ENCODE peak calls at places on chromosomes 6 and 20, in nine cellular contexts. D, J, S, B, O, K, Y, C and R are unnamed samples.
A peak's percentile ranks its signal among the peaks of the same experiment; 100 is the strongest.

GRCh38 chr6:133768656-133769295 is 120.1 kb upstream of the TCF21 start:
- DNase-seq in D (peak; percentile 35), J (peak; percentile 49), S (no peak), B (no peak), O (peak; percentile 78), K (no peak), Y (no peak), C (no peak), R (no peak)

GRCh38 chr6:46392294-46392693 is 99.0 kb downstream of the RCAN2 start:
- DNase-seq in D (no peak), J (no peak), S (no peak), B (no peak), O (no peak), K (no peak), Y (no peak), C (no peak), R (no peak)

GRCh38 chr20:25991756-25992130 is 295.1 kb upstream of the ZNF337 start:
- DNase-seq in D (no peak), J (no peak), S (no peak), B (no peak), O (no peak), K (no peak), Y (no peak), C (no peak), R (no peak)

GRCh38 chr20:43189614-43190331 is at the start of gene PTPRT:
- DNase-seq in D (no peak), J (no peak), S (no peak), B (no peak), O (no peak), K (no peak), Y (no peak), C (no peak), R (no peak)

GRCh38 chr20:25399038-25399430 is 8.4 kb upstream of the ABHD12 start:
- DNase-seq in D (peak; percentile 57), J (peak; percentile 66), S (peak; percentile 83), B (no peak), O (no peak), K (no peak), Y (peak; percentile 75), C (peak; percentile 72), R (no peak)

GRCh38 chr6:101146389-101146788 is 247.1 kb upstream of the GRIK2 start:
- DNase-seq in D (no peak), J (no peak), S (peak; percentile 19), B (no peak), O (no peak), K (no peak), Y (no peak), C (no peak), R (no peak)

GRCh38 chr6:47651505-47651944 is 46.9 kb upstream of the ADGRF4 start:
- DNase-seq in D (no peak), J (no peak), S (peak; percentile 74), B (no peak), O (no peak), K (no peak), Y (no peak), C (no peak), R (no peak)

GRCh38 chr6:75550544-75551167 is 51.0 kb upstream of the SENP6 start:
- DNase-seq in D (no peak), J (no peak), S (no peak), B (no peak), O (no peak), K (no peak), Y (no peak), C (no peak), R (no peak)

GRCh38 chr6:113433506-113433991 is 423.6 kb upstream of the MARCKS start:
- DNase-seq in D (peak; percentile 68), J (peak; percentile 68), S (peak; percentile 83), B (peak; percentile 77), O (no peak), K (no peak), Y (peak; percentile 87), C (peak; percentile 92), R (peak; percentile 85)

GRCh38 chr6:117072134-117072533 is 193.2 kb upstream of the VGLL2 start:
- DNase-seq in D (no peak), J (no peak), S (no peak), B (no peak), O (no peak), K (peak; percentile 66), Y (no peak), C (no peak), R (no peak)

GRCh38 chr6:122735618-122736017 is 43.9 kb upstream of the FABP7 start:
- DNase-seq in D (no peak), J (no peak), S (no peak), B (no peak), O (no peak), K (no peak), Y (no peak), C (no peak), R (no peak)

GRCh38 chr6:159691133-159691962 is 1.7 kb downstream of the SOD2 start:
- DNase-seq in D (no peak), J (no peak), S (peak; percentile 92), B (no peak), O (no peak), K (no peak), Y (peak; percentile 87), C (peak; percentile 48), R (peak; percentile 61)

GRCh38 chr6:38509713-38510112 is 130.0 kb downstream of the BTBD9 start:
- DNase-seq in D (no peak), J (no peak), S (peak; percentile 75), B (no peak), O (no peak), K (no peak), Y (no peak), C (no peak), R (no peak)

GRCh38 chr6:79001415-79001814 is 76.6 kb downstream of the PHIP start:
- DNase-seq in D (no peak), J (no peak), S (no peak), B (no peak), O (no peak), K (no peak), Y (no peak), C (no peak), R (no peak)

GRCh38 chr20:49724637-49725606 is 11.2 kb upstream of the B4GALT5 start:
- DNase-seq in D (peak; percentile 57), J (peak; percentile 51), S (peak; percentile 34), B (no peak), O (peak; percentile 50), K (no peak), Y (peak; percentile 87), C (no peak), R (peak; percentile 27)

GRCh38 chr20:50586531-50587232 is 76.5 kb downstream of the PTPN1 start:
- DNase-seq in D (no peak), J (no peak), S (no peak), B (no peak), O (peak; percentile 19), K (no peak), Y (no peak), C (no peak), R (no peak)

GRCh38 chr20:58618694-58619540 is 32.2 kb upstream of the STX16 start:
- DNase-seq in D (no peak), J (no peak), S (peak; percentile 82), B (no peak), O (no peak), K (no peak), Y (no peak), C (peak; percentile 47), R (no peak)

GRCh38 chr6:8195040-8195713 is 92.8 kb upstream of the EEF1E1 start:
- DNase-seq in D (no peak), J (no peak), S (no peak), B (no peak), O (no peak), K (no peak), Y (peak; percentile 21), C (no peak), R (no peak)

GRCh38 chr6:170282512-170283158 is 8.2 kb downstream of the DLL1 start:
- DNase-seq in D (no peak), J (peak; percentile 33), S (no peak), B (no peak), O (peak; percentile 32), K (no peak), Y (no peak), C (no peak), R (no peak)

GRCh38 chr20:57653546-57653900 is 33.3 kb upstream of the ZBP1 start:
- DNase-seq in D (peak; percentile 18), J (peak; percentile 42), S (no peak), B (no peak), O (peak; percentile 35), K (no peak), Y (no peak), C (no peak), R (no peak)

DNA sequence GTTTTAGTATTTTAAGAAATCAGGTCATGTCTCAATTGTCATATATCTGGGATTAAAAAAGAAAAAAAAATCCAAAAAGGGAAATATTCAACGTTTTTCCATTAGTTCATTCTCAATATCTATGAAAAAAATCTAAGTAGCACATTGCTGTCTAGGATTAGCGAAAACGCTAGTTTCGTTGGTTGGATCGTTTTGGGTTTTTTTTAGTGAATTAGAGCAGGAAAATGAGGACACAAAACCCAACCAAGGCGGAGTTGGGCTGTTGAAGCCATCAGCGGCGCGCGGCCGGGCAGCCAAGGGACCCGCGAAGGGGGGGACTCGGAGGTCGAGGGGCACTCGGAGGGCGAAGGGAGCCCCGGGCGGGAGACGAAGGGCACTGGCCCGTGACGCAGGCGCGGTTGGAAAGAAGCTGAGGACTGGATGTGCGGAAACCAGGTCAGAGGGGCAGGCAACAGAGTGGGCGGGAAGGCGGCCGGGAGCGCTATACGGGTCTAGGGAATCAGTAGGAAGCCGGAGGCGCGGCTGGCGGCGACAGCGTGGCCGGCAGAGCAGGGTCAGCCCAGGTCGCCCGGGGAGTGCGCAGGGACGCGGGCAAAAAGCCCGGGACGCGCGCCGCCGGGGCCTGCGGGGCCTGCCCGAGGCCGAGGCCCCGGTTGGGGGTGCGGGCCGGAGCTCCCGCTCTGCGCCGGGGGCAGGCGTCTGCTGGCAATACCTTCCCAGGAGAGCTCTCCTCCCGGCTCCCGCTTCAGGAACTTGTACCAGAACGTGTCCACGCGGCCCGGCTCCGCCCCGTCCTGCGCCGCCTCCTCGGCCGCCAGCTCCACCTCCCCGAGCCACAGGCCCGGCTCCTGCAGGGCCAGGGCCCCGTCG is 599 bp downstream of the EPM2A start:
- DNase-seq in D (peak; percentile 91), J (peak; percentile 91), S (peak; percentile 85), B (peak; percentile 91), O (peak; percentile 92), K (peak; percentile 94), Y (peak; percentile 96), C (peak; percentile 82), R (peak; percentile 76)
- TF ChIP-seq POLR2A in D (no peak), J (no peak), S (peak; percentile 87), B (no peak), O (peak; percentile 57), K (peak; percentile 67), Y (no peak), C (no peak), R (no peak)

GRCh38 chr6:29968130-29968529 is 25.8 kb downstream of the HLA-A start:
- DNase-seq in D (no peak), J (no peak), S (peak; percentile 41), B (no peak), O (no peak), K (no peak), Y (no peak), C (no peak), R (peak; percentile 31)
- TF ChIP-seq CTCF in D (no peak), J (no peak), S (no peak), B (no peak), O (no peak), K (no peak), Y (no peak), C (no peak), R (no peak)

GRCh38 chr6:135195522-135195921 is 14.4 kb downstream of the MYB start:
- DNase-seq in D (no peak), J (no peak), S (no peak), B (no peak), O (no peak), K (no peak), Y (peak; percentile 98), C (no peak), R (no peak)
- TF ChIP-seq POLR2A in D (no peak), J (no peak), S (no peak), B (no peak), O (no peak), K (no peak), Y (no peak), C (no peak), R (no peak)

GRCh38 chr6:31775633-31776263 is 1.4 kb downstream of the VWA7 start:
- DNase-seq in D (no peak), J (no peak), S (no peak), B (no peak), O (no peak), K (no peak), Y (no peak), C (no peak), R (no peak)
- TF ChIP-seq CTCF in D (no peak), J (no peak), S (no peak), B (no peak), O (no peak), K (no peak), Y (no peak), C (no peak), R (no peak)